ENCODE peak calls at places on chromosomes 13 and 19, in ten cellular contexts. B, Z, D, M, R, F, X, I, U and W are unnamed samples.

GRCh38 chr13:48000559-48001126 is 430 bp downstream of the SUCLA2 start:
- DNase-seq in B (peak; percentile 50), Z (peak; percentile 2), D (peak; percentile 8), M (no peak), R (no peak), F (no peak), X (no peak), I (no peak), U (peak; percentile 9), W (no peak)

GRCh38 chr19:11070123-11070522 is 19.1 kb upstream of the LDLR start:
- DNase-seq in B (no peak), Z (no peak), D (no peak), M (no peak), R (no peak), F (no peak), X (no peak), I (no peak), U (no peak), W (no peak)

GRCh38 chr19:40717325-40717879 is 490 bp downstream of the ITPKC start:
- DNase-seq in B (no peak), Z (no peak), D (no peak), M (no peak), R (no peak), F (peak; percentile 43), X (no peak), I (no peak), U (no peak), W (no peak)

GRCh38 chr19:32702010-32702409 is 10.4 kb downstream of the NUDT19 start:
- DNase-seq in B (peak; percentile 30), Z (no peak), D (no peak), M (no peak), R (no peak), F (no peak), X (no peak), I (no peak), U (no peak), W (no peak)

GRCh38 chr13:44934724-44935123 is 54.5 kb downstream of the NUFIP1 start:
- DNase-seq in B (no peak), Z (no peak), D (no peak), M (no peak), R (no peak), F (no peak), X (no peak), I (no peak), U (no peak), W (no peak)

GRCh38 chr13:37288057-37288720 is 182.7 kb upstream of the CSNK1A1L start:
- DNase-seq in B (no peak), Z (no peak), D (no peak), M (no peak), R (no peak), F (no peak), X (no peak), I (no peak), U (no peak), W (no peak)

GRCh38 chr19:27777726-27778125 is 1435.2 kb downstream of the UQCRFS1 start:
- DNase-seq in B (peak; percentile 66), Z (no peak), D (no peak), M (no peak), R (no peak), F (no peak), X (no peak), I (no peak), U (no peak), W (peak; percentile 23)

GRCh38 chr13:39527961-39528720 is 74.9 kb downstream of the LHFPL6 start:
- DNase-seq in B (no peak), Z (no peak), D (no peak), M (peak; percentile 27), R (no peak), F (no peak), X (no peak), I (no peak), U (peak; percentile 32), W (no peak)

GRCh38 chr19:49058592-49058991 is 1.0 kb upstream of the CGB7 start:
- DNase-seq in B (no peak), Z (no peak), D (no peak), M (peak; percentile 54), R (no peak), F (no peak), X (peak; percentile 22), I (no peak), U (no peak), W (peak; percentile 51)

GRCh38 chr19:49875801-49876421 is 1.2 kb downstream of the AKT1S1 start:
- DNase-seq in B (peak; percentile 83), Z (peak; percentile 46), D (no peak), M (peak; percentile 64), R (peak; percentile 75), F (peak; percentile 75), X (peak; percentile 65), I (peak; percentile 32), U (no peak), W (peak; percentile 59)

GRCh38 chr19:52963229-52963760 is 614 bp upstream of the ZNF816 start:
- DNase-seq in B (peak; percentile 53), Z (no peak), D (no peak), M (no peak), R (peak; percentile 32), F (peak; percentile 44), X (peak; percentile 9), I (no peak), U (peak; percentile 24), W (peak; percentile 14)

GRCh38 chr13:110135977-110136597 is 170.9 kb downstream of the COL4A1 start:
- DNase-seq in B (no peak), Z (no peak), D (no peak), M (no peak), R (no peak), F (no peak), X (no peak), I (no peak), U (no peak), W (no peak)

GRCh38 chr13:94947392-94947791 is 235.0 kb upstream of the SOX21 start:
- DNase-seq in B (no peak), Z (no peak), D (no peak), M (no peak), R (no peak), F (no peak), X (no peak), I (no peak), U (no peak), W (no peak)

GRCh38 chr13:29917573-29918091 is 67.2 kb upstream of the UBL3 start:
- DNase-seq in B (no peak), Z (no peak), D (no peak), M (no peak), R (no peak), F (no peak), X (no peak), I (no peak), U (no peak), W (no peak)

GRCh38 chr19:17719730-17720486 is 628 bp downstream of the MAP1S start:
- DNase-seq in B (peak; percentile 43), Z (peak; percentile 15), D (no peak), M (no peak), R (no peak), F (no peak), X (peak; percentile 54), I (no peak), U (no peak), W (no peak)

GRCh38 chr13:32019612-32020233 is 11.9 kb upstream of the FRY start:
- DNase-seq in B (peak; percentile 75), Z (no peak), D (no peak), M (no peak), R (peak; percentile 30), F (no peak), X (peak; percentile 9), I (no peak), U (no peak), W (peak; percentile 28)

GRCh38 chr13:49927755-49928154 is 8.4 kb downstream of the SPRYD7 start:
- DNase-seq in B (no peak), Z (no peak), D (no peak), M (no peak), R (no peak), F (no peak), X (no peak), I (no peak), U (no peak), W (no peak)

GRCh38 chr19:48530044-48530720 is 18.5 kb upstream of the LMTK3 start:
- DNase-seq in B (peak; percentile 38), Z (no peak), D (no peak), M (no peak), R (no peak), F (no peak), X (no peak), I (no peak), U (no peak), W (no peak)

GRCh38 chr13:36418022-36418805 is 14.1 kb upstream of the CCNA1 start:
- DNase-seq in B (peak; percentile 9), Z (no peak), D (no peak), M (no peak), R (no peak), F (no peak), X (no peak), I (no peak), U (no peak), W (no peak)

GRCh38 chr13:38042771-38043170 is 173.2 kb upstream of the TRPC4 start:
- DNase-seq in B (no peak), Z (no peak), D (no peak), M (no peak), R (no peak), F (no peak), X (no peak), I (no peak), U (no peak), W (no peak)

GRCh38 chr13:66875264-66875663 is 354.9 kb downstream of the PCDH9 start:
- DNase-seq in B (no peak), Z (no peak), D (no peak), M (no peak), R (no peak), F (no peak), X (no peak), I (no peak), U (no peak), W (no peak)

GRCh38 chr13:52906122-52906903 is 57.9 kb upstream of the PCDH8 start:
- DNase-seq in B (peak; percentile 54), Z (no peak), D (no peak), M (no peak), R (no peak), F (no peak), X (no peak), I (no peak), U (no peak), W (no peak)

GRCh38 chr19:32570081-32570785 is 10.8 kb upstream of the PDCD5 start:
- DNase-seq in B (peak; percentile 85), Z (peak; percentile 30), D (no peak), M (no peak), R (peak; percentile 23), F (peak; percentile 47), X (peak; percentile 24), I (peak; percentile 29), U (peak; percentile 61), W (peak; percentile 46)